ENCODE peak calls at places on chromosome 7, in seven cellular contexts. One of them, this sample, is unnamed.

GRCh38 chr7:27375958-27376357 is 133.4 kb downstream of the EVX1 start:
- DNase-seq in A549: no peak
- DNase-seq in mesendoderm: peak; percentile 80
- DNase-seq in tibial nerve: no peak
- DNase-seq in esophagus squamous epithelium: no peak
- DNase-seq in right lobe of liver: no peak
- DNase-seq in right cardiac atrium: peak; percentile 40
- DNase-seq in this sample: no peak

GRCh38 chr7:106050743-106051110 is 61.4 kb downstream of the SYPL1 start:
- DNase-seq in esophagus squamous epithelium: no peak
- DNase-seq in tibial nerve: no peak
- DNase-seq in right lobe of liver: no peak
- DNase-seq in mesendoderm: no peak
- DNase-seq in right cardiac atrium: no peak
- DNase-seq in A549: no peak
- DNase-seq in this sample: no peak

GRCh38 chr7:13946181-13946580 is 43.3 kb downstream of the ETV1 start:
- DNase-seq in right cardiac atrium: no peak
- DNase-seq in right lobe of liver: no peak
- DNase-seq in mesendoderm: no peak
- DNase-seq in esophagus squamous epithelium: no peak
- DNase-seq in A549: no peak
- DNase-seq in tibial nerve: no peak
- DNase-seq in this sample: no peak

GRCh38 chr7:91636129-91636724 is 244.3 kb downstream of the MTERF1 start:
- DNase-seq in mesendoderm: peak; percentile 78
- DNase-seq in right cardiac atrium: no peak
- DNase-seq in esophagus squamous epithelium: no peak
- DNase-seq in tibial nerve: peak; percentile 14
- DNase-seq in A549: peak; percentile 46
- DNase-seq in right lobe of liver: no peak
- DNase-seq in this sample: no peak

GRCh38 chr7:130845581-130846085 is 111.6 kb upstream of the KLF14 start:
- DNase-seq in tibial nerve: no peak
- DNase-seq in mesendoderm: no peak
- DNase-seq in right lobe of liver: no peak
- DNase-seq in A549: peak; percentile 79
- DNase-seq in esophagus squamous epithelium: no peak
- DNase-seq in right cardiac atrium: no peak
- DNase-seq in this sample: no peak

GRCh38 chr7:41098402-41098801 is 604.5 kb downstream of the INHBA start:
- DNase-seq in tibial nerve: no peak
- DNase-seq in mesendoderm: no peak
- DNase-seq in A549: no peak
- DNase-seq in esophagus squamous epithelium: no peak
- DNase-seq in right cardiac atrium: no peak
- DNase-seq in right lobe of liver: no peak
- DNase-seq in this sample: no peak

GRCh38 chr7:96313940-96314339 is 8.0 kb downstream of the SLC25A13 start:
- DNase-seq in right cardiac atrium: no peak
- DNase-seq in esophagus squamous epithelium: no peak
- DNase-seq in right lobe of liver: no peak
- DNase-seq in mesendoderm: no peak
- DNase-seq in tibial nerve: no peak
- DNase-seq in A549: no peak
- DNase-seq in this sample: no peak

GRCh38 chr7:480531-481218 is 39.0 kb downstream of the PDGFA start:
- DNase-seq in A549: no peak
- DNase-seq in esophagus squamous epithelium: no peak
- DNase-seq in mesendoderm: no peak
- DNase-seq in tibial nerve: no peak
- DNase-seq in right lobe of liver: peak; percentile 14
- DNase-seq in right cardiac atrium: peak; percentile 63
- DNase-seq in this sample: peak; percentile 61

GRCh38 chr7:91264924-91265681 is 870 bp downstream of the FZD1 start:
- DNase-seq in esophagus squamous epithelium: no peak
- DNase-seq in right cardiac atrium: peak; percentile 87
- DNase-seq in A549: peak; percentile 65
- DNase-seq in right lobe of liver: peak; percentile 52
- DNase-seq in mesendoderm: peak; percentile 71
- DNase-seq in tibial nerve: peak; percentile 17
- DNase-seq in this sample: peak; percentile 86

GRCh38 chr7:98396768-98397167 is 4.1 kb downstream of the BAIAP2L1 start:
- DNase-seq in tibial nerve: no peak
- DNase-seq in esophagus squamous epithelium: no peak
- DNase-seq in right lobe of liver: no peak
- DNase-seq in right cardiac atrium: no peak
- DNase-seq in mesendoderm: no peak
- DNase-seq in A549: no peak
- DNase-seq in this sample: no peak

GRCh38 chr7:23471090-23471859 is 984 bp upstream of the IGF2BP3 start:
- DNase-seq in A549: peak; percentile 92
- DNase-seq in right cardiac atrium: peak; percentile 43
- DNase-seq in mesendoderm: peak; percentile 97
- DNase-seq in tibial nerve: no peak
- DNase-seq in right lobe of liver: no peak
- DNase-seq in esophagus squamous epithelium: no peak
- DNase-seq in this sample: no peak
- H3K4me3 ChIP-seq in A549: peak overlapping the region; percentile 80
- H3K4me3 ChIP-seq in right cardiac atrium: peak overlapping the region; percentile 29
- H3K4me3 ChIP-seq in mesendoderm: peak overlapping the region; percentile 82
- H3K4me3 ChIP-seq in tibial nerve: no peak overlapping the region
- H3K4me3 ChIP-seq in right lobe of liver: no peak overlapping the region
- H3K4me3 ChIP-seq in esophagus squamous epithelium: no peak overlapping the region
- H3K4me3 ChIP-seq in this sample: no peak overlapping the region

GRCh38 chr7:22671177-22671879 is 55.7 kb upstream of the IL6 start:
- DNase-seq in right cardiac atrium: no peak
- DNase-seq in mesendoderm: no peak
- DNase-seq in tibial nerve: no peak
- DNase-seq in A549: no peak
- DNase-seq in right lobe of liver: no peak
- DNase-seq in esophagus squamous epithelium: no peak
- DNase-seq in this sample: no peak
- H3K27ac ChIP-seq in right cardiac atrium: no peak overlapping the region
- H3K27ac ChIP-seq in mesendoderm: no peak overlapping the region
- H3K27ac ChIP-seq in tibial nerve: no peak overlapping the region
- H3K27ac ChIP-seq in A549: no peak overlapping the region
- H3K27ac ChIP-seq in right lobe of liver: no peak overlapping the region
- H3K27ac ChIP-seq in esophagus squamous epithelium: no peak overlapping the region
- H3K27ac ChIP-seq in this sample: no peak overlapping the region

GRCh38 chr7:55072251-55072650 is 53.4 kb downstream of the EGFR start:
- DNase-seq in mesendoderm: no peak
- DNase-seq in A549: no peak
- DNase-seq in right cardiac atrium: no peak
- DNase-seq in tibial nerve: no peak
- DNase-seq in right lobe of liver: no peak
- DNase-seq in esophagus squamous epithelium: no peak
- DNase-seq in this sample: no peak

GRCh38 chr7:55069271-55069792 is 50.5 kb downstream of the EGFR start:
- DNase-seq in right cardiac atrium: no peak
- DNase-seq in A549: no peak
- DNase-seq in mesendoderm: no peak
- DNase-seq in tibial nerve: no peak
- DNase-seq in right lobe of liver: no peak
- DNase-seq in esophagus squamous epithelium: no peak
- DNase-seq in this sample: no peak

GRCh38 chr7:55070271-55070743 is 51.5 kb downstream of the EGFR start:
- DNase-seq in A549: no peak
- DNase-seq in esophagus squamous epithelium: no peak
- DNase-seq in right cardiac atrium: no peak
- DNase-seq in mesendoderm: no peak
- DNase-seq in right lobe of liver: no peak
- DNase-seq in tibial nerve: no peak
- DNase-seq in this sample: no peak

GRCh38 chr7:55071411-55072188 is 52.8 kb downstream of the EGFR start:
- DNase-seq in right cardiac atrium: no peak
- DNase-seq in mesendoderm: no peak
- DNase-seq in A549: no peak
- DNase-seq in right lobe of liver: no peak
- DNase-seq in tibial nerve: no peak
- DNase-seq in esophagus squamous epithelium: no peak
- DNase-seq in this sample: no peak

GRCh38 chr7:55070839-55071238 is 52.0 kb downstream of the EGFR start:
- DNase-seq in right cardiac atrium: no peak
- DNase-seq in tibial nerve: no peak
- DNase-seq in A549: no peak
- DNase-seq in esophagus squamous epithelium: no peak
- DNase-seq in mesendoderm: peak; percentile 21
- DNase-seq in right lobe of liver: no peak
- DNase-seq in this sample: no peak
- H3K4me1 ChIP-seq in right cardiac atrium: peaks cover 9% of the 10 kb centered on the region
- H3K4me1 ChIP-seq in tibial nerve: peaks cover 74% of the 10 kb centered on the region
- H3K4me1 ChIP-seq in A549: peaks cover 95% of the 10 kb centered on the region
- H3K4me1 ChIP-seq in esophagus squamous epithelium: peaks cover 82% of the 10 kb centered on the region
- H3K4me1 ChIP-seq in mesendoderm: peaks cover 2% of the 10 kb centered on the region
- H3K4me1 ChIP-seq in right lobe of liver: no peaks in the 10 kb centered on the region
- H3K4me1 ChIP-seq in this sample: peaks cover 7% of the 10 kb centered on the region

GRCh38 chr7:151736403-151736909 is 140.5 kb downstream of the PRKAG2 start:
- DNase-seq in esophagus squamous epithelium: no peak
- DNase-seq in right lobe of liver: no peak
- DNase-seq in right cardiac atrium: peak; percentile 86
- DNase-seq in A549: peak; percentile 84
- DNase-seq in mesendoderm: peak; percentile 90
- DNase-seq in tibial nerve: peak; percentile 52
- DNase-seq in this sample: peak; percentile 87

GRCh38 chr7:151735854-151736402 is 141.0 kb downstream of the PRKAG2 start:
- DNase-seq in right cardiac atrium: peak; percentile 78
- DNase-seq in right lobe of liver: no peak
- DNase-seq in A549: no peak
- DNase-seq in esophagus squamous epithelium: no peak
- DNase-seq in mesendoderm: peak; percentile 69
- DNase-seq in tibial nerve: no peak
- DNase-seq in this sample: peak; percentile 69

GRCh38 chr7:151732834-151733585 is 143.9 kb downstream of the PRKAG2 start:
- DNase-seq in right cardiac atrium: no peak
- DNase-seq in mesendoderm: no peak
- DNase-seq in right lobe of liver: no peak
- DNase-seq in tibial nerve: no peak
- DNase-seq in esophagus squamous epithelium: no peak
- DNase-seq in A549: no peak
- DNase-seq in this sample: no peak

GRCh38 chr7:151732292-151732691 is 144.6 kb downstream of the PRKAG2 start:
- DNase-seq in tibial nerve: no peak
- DNase-seq in esophagus squamous epithelium: no peak
- DNase-seq in A549: no peak
- DNase-seq in right cardiac atrium: no peak
- DNase-seq in mesendoderm: no peak
- DNase-seq in right lobe of liver: no peak
- DNase-seq in this sample: peak; percentile 17

GRCh38 chr7:151735186-151735853 is 141.6 kb downstream of the PRKAG2 start:
- DNase-seq in right lobe of liver: no peak
- DNase-seq in A549: no peak
- DNase-seq in esophagus squamous epithelium: no peak
- DNase-seq in mesendoderm: no peak
- DNase-seq in tibial nerve: no peak
- DNase-seq in right cardiac atrium: no peak
- DNase-seq in this sample: no peak
- H3K4me3 ChIP-seq in right lobe of liver: no peak overlapping the region
- H3K4me3 ChIP-seq in A549: peak overlapping the region; percentile 46
- H3K4me3 ChIP-seq in esophagus squamous epithelium: no peak overlapping the region
- H3K4me3 ChIP-seq in mesendoderm: no peak overlapping the region
- H3K4me3 ChIP-seq in tibial nerve: no peak overlapping the region
- H3K4me3 ChIP-seq in right cardiac atrium: peak overlapping the region; percentile 62
- H3K4me3 ChIP-seq in this sample: no peak overlapping the region

DNA sequence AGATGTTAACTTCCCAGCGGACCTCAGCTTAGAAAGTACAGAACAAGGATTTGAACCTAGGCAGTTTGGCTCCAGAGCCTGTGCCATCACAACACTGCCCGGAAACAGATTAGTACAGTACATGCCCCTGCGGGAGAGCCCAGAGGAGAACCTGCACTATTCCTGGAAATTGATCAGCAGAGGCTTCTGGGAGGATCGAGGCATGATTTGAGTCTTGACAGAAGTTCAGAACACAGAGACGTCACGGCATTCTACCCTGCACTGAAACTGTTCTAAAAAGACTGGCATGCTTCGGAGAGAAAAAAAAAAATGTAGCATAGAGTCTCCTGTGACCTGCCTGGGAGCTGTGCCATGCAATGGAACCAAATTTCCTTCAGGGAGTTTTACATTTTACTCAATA is 9.2 kb upstream of the IL6 start:
- DNase-seq in right cardiac atrium: peak; percentile 45
- DNase-seq in A549: no peak
- DNase-seq in right lobe of liver: no peak
- DNase-seq in mesendoderm: no peak
- DNase-seq in esophagus squamous epithelium: no peak
- DNase-seq in tibial nerve: no peak
- DNase-seq in this sample: no peak
- H3K27ac ChIP-seq in right cardiac atrium: peak overlapping the region; percentile 39
- H3K27ac ChIP-seq in A549: peak overlapping the region; percentile 76
- H3K27ac ChIP-seq in right lobe of liver: no peak overlapping the region
- H3K27ac ChIP-seq in mesendoderm: no peak overlapping the region
- H3K27ac ChIP-seq in esophagus squamous epithelium: peak overlapping the region; percentile 55
- H3K27ac ChIP-seq in tibial nerve: peak overlapping the region; percentile 61
- H3K27ac ChIP-seq in this sample: no peak overlapping the region

GRCh38 chr7:107999814-108000560 is 3.0 kb downstream of the LAMB1 start:
- DNase-seq in tibial nerve: no peak
- DNase-seq in A549: no peak
- DNase-seq in right lobe of liver: no peak
- DNase-seq in right cardiac atrium: no peak
- DNase-seq in mesendoderm: peak; percentile 89
- DNase-seq in esophagus squamous epithelium: no peak
- DNase-seq in this sample: no peak
- H3K4me1 ChIP-seq in tibial nerve: peaks cover 81% of the 10 kb centered on the region
- H3K4me1 ChIP-seq in A549: peaks cover 76% of the 10 kb centered on the region
- H3K4me1 ChIP-seq in right lobe of liver: no peaks in the 10 kb centered on the region
- H3K4me1 ChIP-seq in right cardiac atrium: peaks cover 6% of the 10 kb centered on the region
- H3K4me1 ChIP-seq in mesendoderm: peaks cover 4% of the 10 kb centered on the region
- H3K4me1 ChIP-seq in esophagus squamous epithelium: peaks cover 91% of the 10 kb centered on the region
- H3K4me1 ChIP-seq in this sample: no peaks in the 10 kb centered on the region

GRCh38 chr7:134741901-134742635 is 37.4 kb upstream of the CALD1 start:
- DNase-seq in right cardiac atrium: peak; percentile 38
- DNase-seq in mesendoderm: peak; percentile 98
- DNase-seq in tibial nerve: no peak
- DNase-seq in esophagus squamous epithelium: no peak
- DNase-seq in A549: no peak
- DNase-seq in right lobe of liver: no peak
- DNase-seq in this sample: no peak
- H3K4me3 ChIP-seq in right cardiac atrium: no peak overlapping the region
- H3K4me3 ChIP-seq in mesendoderm: no peak overlapping the region
- H3K4me3 ChIP-seq in tibial nerve: no peak overlapping the region
- H3K4me3 ChIP-seq in esophagus squamous epithelium: no peak overlapping the region
- H3K4me3 ChIP-seq in A549: no peak overlapping the region
- H3K4me3 ChIP-seq in right lobe of liver: no peak overlapping the region
- H3K4me3 ChIP-seq in this sample: no peak overlapping the region

GRCh38 chr7:133761459-133761858 is 365.7 kb upstream of the LRGUK start:
- DNase-seq in A549: no peak
- DNase-seq in mesendoderm: no peak
- DNase-seq in tibial nerve: no peak
- DNase-seq in esophagus squamous epithelium: no peak
- DNase-seq in right cardiac atrium: no peak
- DNase-seq in right lobe of liver: no peak
- DNase-seq in this sample: no peak
- H3K27ac ChIP-seq in A549: no peak overlapping the region
- H3K27ac ChIP-seq in mesendoderm: no peak overlapping the region
- H3K27ac ChIP-seq in tibial nerve: no peak overlapping the region
- H3K27ac ChIP-seq in esophagus squamous epithelium: no peak overlapping the region
- H3K27ac ChIP-seq in right cardiac atrium: no peak overlapping the region
- H3K27ac ChIP-seq in right lobe of liver: no peak overlapping the region
- H3K27ac ChIP-seq in this sample: no peak overlapping the region

DNA sequence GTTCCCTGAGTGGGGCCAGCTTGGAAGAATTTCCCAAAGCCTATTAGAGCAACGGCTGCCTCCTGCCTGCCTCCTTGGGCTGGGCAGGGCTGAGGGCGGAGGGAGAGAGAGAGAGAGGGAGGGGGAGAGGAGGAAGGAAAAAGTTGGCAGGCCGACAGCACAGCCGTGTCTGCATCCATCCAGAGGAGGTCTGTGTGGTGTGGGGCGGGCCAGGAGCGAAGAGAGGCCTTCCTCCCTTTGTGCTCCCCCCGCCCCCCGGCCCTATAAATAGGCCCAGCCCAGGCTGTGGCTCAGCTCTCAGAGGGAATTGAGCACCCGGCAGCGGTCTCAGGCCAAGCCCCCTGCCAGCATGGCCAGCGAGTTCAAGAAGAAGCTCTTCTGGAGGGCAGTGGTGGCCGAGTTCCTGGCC is at the start of gene AQP1:
- DNase-seq in right cardiac atrium: peak; percentile 93
- DNase-seq in esophagus squamous epithelium: no peak
- DNase-seq in tibial nerve: peak; percentile 42
- DNase-seq in right lobe of liver: peak; percentile 53
- DNase-seq in A549: no peak
- DNase-seq in mesendoderm: no peak
- DNase-seq in this sample: peak; percentile 97
- H3K4me1 ChIP-seq in right cardiac atrium: peaks cover 26% of the 10 kb centered on the region
- H3K4me1 ChIP-seq in esophagus squamous epithelium: peaks cover 80% of the 10 kb centered on the region
- H3K4me1 ChIP-seq in tibial nerve: peaks cover 97% of the 10 kb centered on the region
- H3K4me1 ChIP-seq in right lobe of liver: no peaks in the 10 kb centered on the region
- H3K4me1 ChIP-seq in A549: peaks cover 9% of the 10 kb centered on the region
- H3K4me1 ChIP-seq in mesendoderm: no peaks in the 10 kb centered on the region
- H3K4me1 ChIP-seq in this sample: no peaks in the 10 kb centered on the region